ENCODE peak calls at places on chromosomes 7 and 10, in four cellular contexts. A is mammary epithelial cell, L is HCT116, I is GM23338. F is an unnamed sample.
A peak's percentile ranks its signal among the peaks of the same experiment; 100 is the strongest.

GRCh38 chr10:9289811-9290210 is 1235.3 kb downstream of the GATA3 start:
- DNase-seq in A (no peak), L (no peak), I (no peak), F (no peak)

GRCh38 chr7:84294907-84295455 is 100.4 kb upstream of the SEMA3A start:
- DNase-seq in A (no peak), L (no peak), I (no peak), F (no peak)

GRCh38 chr7:130758429-130759056 is 24.5 kb upstream of the KLF14 start:
- DNase-seq in A (peak; percentile 11), L (peak; percentile 37), I (peak; percentile 68), F (peak; percentile 68)

GRCh38 chr10:127990846-127991542 is 84.1 kb downstream of the PTPRE start:
- DNase-seq in A (peak; percentile 91), L (peak; percentile 65), I (no peak), F (peak; percentile 45)

GRCh38 chr7:124655990-124656389 is 109.6 kb downstream of the GPR37 start:
- DNase-seq in A (no peak), L (no peak), I (no peak), F (no peak)

GRCh38 chr7:51229620-51230323 is 86.8 kb downstream of the COBL start:
- DNase-seq in A (no peak), L (no peak), I (no peak), F (no peak)

GRCh38 chr7:103343758-103344452 is 662 bp downstream of the DNAJC2 start:
- DNase-seq in A (peak; percentile 37), L (no peak), I (peak; percentile 55), F (peak; percentile 42)

GRCh38 chr10:113745374-113745773 is 6.1 kb upstream of the PLEKHS1 start:
- DNase-seq in A (no peak), L (no peak), I (no peak), F (no peak)

GRCh38 chr10:128485701-128486235 is 359.5 kb upstream of the MKI67 start:
- DNase-seq in A (no peak), L (no peak), I (no peak), F (no peak)

DNA sequence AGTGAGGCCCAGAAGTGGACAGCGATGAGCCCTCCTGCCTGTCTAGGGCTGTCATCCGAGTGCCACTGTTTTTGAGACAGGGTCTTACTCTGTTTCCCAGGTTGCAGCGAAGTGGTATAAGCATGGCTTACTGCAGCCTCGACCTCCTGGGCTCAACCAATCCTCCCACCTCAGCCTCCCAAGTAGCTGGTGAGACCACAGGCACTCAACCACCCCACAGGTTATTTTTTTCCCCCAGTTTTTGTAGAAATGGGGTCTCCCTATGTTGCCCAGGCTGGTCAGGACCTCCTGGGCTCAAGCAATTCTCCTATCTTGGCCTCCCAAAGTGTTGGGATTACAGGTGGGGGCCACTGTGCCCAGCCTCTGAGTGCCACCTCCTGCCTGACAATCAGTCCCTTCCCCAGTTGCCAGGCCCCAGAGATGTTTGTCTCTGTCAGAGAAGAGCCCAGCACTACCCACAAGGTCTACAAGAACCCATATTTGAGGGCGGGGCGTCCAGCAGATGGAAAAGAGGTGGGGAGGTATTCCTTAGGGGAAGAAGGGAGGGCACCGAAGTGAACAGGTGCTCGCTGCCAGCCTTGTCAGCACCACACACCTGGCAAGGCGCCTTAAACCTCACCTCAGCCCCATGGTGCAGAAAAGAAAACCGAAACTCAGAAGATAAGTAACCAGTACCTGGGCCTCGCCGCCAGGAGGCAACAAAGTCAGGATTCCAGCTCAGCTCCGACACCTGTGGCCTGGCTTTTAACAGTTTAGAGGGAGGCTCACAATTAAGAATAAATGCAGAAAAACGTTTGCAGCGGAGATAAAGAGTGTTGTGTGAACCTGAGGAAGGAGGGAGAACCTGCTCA is 77.4 kb upstream of the ANLN start:
- DNase-seq in A (peak; percentile 62), L (no peak), I (peak; percentile 83), F (peak; percentile 69)
- TF ChIP-seq CTCF in A (no peak), L (peak; percentile 46), I (peak; percentile 67), F (peak; percentile 38)

DNA sequence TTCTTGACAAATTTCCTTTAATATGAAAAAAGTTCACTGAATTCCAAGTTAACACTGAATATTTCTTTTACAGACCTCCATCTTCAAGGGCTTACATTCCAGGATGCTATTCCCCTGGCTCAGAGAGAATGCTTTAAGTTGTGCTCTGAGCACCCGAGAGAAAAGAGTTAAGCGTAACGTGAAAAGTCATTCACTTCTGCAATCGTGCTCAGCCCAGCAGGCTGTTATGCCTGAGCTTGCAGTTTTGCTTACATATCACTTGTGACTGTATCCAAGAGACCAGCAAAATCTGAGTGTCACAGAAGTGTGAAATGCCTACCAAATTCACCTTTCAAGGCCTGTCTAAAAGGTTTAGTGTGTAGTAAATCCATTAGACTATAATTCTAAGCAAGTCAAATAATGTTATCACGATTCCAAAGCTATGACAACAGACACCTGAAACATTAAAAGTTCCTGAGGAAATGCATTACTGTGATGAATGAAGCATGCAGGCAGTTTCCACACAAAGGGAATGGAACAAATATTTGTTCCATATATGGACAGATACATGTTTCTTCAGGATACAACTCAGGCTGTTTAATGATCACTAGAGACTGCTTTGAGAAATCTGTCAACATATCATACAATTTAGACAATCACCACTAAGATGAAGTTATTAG is 20.1 kb downstream of the ITGB1 start:
- DNase-seq in A (peak; percentile 50), L (no peak), I (peak; percentile 54), F (peak; percentile 60)
- H3K4me2 ChIP-seq in A (peak overlapping the region; percentile 56), L (no peak overlapping the region), I (peak overlapping the region; percentile 31), F (peak overlapping the region; percentile 68)

DNA sequence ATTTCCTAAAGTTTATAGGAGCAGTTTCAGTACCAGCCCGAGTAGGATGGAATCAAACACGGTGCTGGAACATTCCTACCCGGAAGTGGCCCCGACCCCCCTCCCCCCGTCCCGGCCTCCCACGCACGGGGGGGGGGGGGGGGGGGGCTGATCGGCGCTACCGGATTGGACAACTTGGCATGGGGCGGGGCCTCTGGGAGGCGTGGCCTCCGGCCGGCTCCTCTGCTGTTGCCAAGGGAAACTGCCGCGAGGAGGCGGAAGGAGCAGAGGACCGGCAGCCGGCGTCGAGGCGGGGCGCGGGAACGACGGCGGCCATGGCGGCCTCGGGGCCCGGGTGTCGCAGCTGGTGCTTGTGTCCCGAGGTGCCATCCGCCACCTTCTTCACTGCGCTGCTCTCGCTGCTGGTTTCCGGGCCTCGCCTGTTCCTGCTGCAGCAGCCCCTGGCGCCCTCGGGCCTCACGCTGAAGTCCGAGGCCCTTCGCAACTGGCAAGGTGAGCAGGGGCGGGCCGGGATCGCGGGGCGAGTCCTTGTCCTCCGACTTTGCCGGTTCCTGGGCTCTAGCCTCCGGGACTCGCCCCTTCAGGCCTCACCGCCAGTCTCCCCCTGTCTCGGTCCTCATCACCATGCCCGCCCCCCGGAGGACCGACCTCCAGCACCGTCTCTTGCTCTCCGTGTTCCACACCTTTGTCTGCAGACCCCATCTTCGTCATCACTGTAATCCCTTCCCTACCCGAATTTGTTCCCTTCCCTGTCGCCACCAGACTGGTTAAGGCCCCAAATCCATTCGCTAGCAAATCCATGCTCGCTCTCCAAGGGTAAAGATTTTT is at the start of gene RHBDD2:
- DNase-seq in A (peak; percentile 90), L (peak; percentile 79), I (peak; percentile 94), F (peak; percentile 98)
- TF ChIP-seq CTCF in A (no peak), L (no peak), I (no peak), F (peak; percentile 9)

DNA sequence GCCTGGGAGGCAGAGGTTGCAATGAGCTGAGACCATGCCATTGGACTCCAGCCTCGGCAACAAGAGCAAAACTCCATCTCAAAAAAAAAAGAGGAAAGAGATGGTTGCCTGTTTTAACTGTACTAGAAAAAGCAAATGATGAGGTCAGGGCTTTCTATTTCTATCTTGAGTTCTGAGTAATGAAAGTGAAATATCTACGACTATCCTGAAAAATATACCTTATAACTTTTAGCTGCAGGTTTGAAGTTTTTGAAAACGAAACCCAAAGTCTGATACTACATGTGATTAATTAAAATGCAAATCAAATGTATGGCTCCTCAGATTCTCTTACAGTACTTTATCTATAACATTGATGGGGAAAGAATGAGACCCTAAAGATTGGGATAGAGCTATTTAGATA is 636.2 kb upstream of the LRRN3 start:
- DNase-seq in A (no peak), L (no peak), I (no peak), F (no peak)
- H3K4me2 ChIP-seq in A (no peak overlapping the region), L (no peak overlapping the region), I (no peak overlapping the region), F (no peak overlapping the region)

DNA sequence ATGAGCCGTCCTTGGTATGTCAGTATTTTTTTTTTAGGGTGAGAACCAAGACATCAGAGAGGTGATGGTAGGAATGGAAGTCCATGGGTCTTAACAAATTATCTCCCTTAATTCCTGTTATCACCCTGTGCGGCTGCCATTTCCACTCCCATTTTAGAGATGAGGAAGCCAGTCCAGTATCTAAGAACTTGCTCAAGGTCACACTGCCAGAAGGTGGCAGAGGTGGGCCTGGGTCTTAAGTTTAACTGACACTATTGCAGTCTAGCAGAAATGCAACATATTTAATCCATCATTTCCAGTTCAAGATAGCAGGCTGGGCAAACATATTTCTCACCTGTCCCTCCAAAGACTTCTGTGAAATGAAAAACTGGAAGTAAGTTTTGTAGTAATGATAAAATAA is 108.3 kb downstream of the GLI3 start:
- DNase-seq in A (no peak), L (no peak), I (peak; percentile 45), F (no peak)
- TF ChIP-seq CTCF in A (no peak), L (no peak), I (peak; percentile 74), F (peak; percentile 9)

F was measured in hepatocyte.